ENCODE peak calls at places on chromosome 9, in four cellular contexts. One of them, this sample, is unnamed.

GRCh38 chr9:77879344-77880089 is 152.1 kb downstream of the GNAQ start:
- DNase-seq in GM12878: no peak
- DNase-seq in K562: no peak
- DNase-seq in HepG2: no peak
- DNase-seq in this sample: no peak

GRCh38 chr9:37969130-37969529 is 65.2 kb upstream of the SLC25A51 start:
- DNase-seq in GM12878: no peak
- DNase-seq in HepG2: peak
- DNase-seq in K562: no peak
- DNase-seq in this sample: no peak

GRCh38 chr9:110886832-110887231 is 151.4 kb downstream of the LPAR1 start:
- DNase-seq in K562: no peak
- DNase-seq in HepG2: no peak
- DNase-seq in GM12878: no peak
- DNase-seq in this sample: no peak

GRCh38 chr9:83940590-83941303 is 19.5 kb upstream of the KIF27 start:
- DNase-seq in GM12878: no peak
- DNase-seq in K562: no peak
- DNase-seq in HepG2: no peak
- DNase-seq in this sample: no peak

GRCh38 chr9:16062542-16063240 is 509.8 kb downstream of the CCDC171 start:
- DNase-seq in HepG2: no peak
- DNase-seq in K562: no peak
- DNase-seq in GM12878: no peak
- DNase-seq in this sample: no peak

GRCh38 chr9:36040271-36040925 is 3.7 kb downstream of the RECK start:
- DNase-seq in GM12878: no peak
- DNase-seq in HepG2: no peak
- DNase-seq in K562: no peak
- DNase-seq in this sample: no peak

GRCh38 chr9:127723450-127723849 is 7.6 kb downstream of the TTC16 start:
- DNase-seq in HepG2: no peak
- DNase-seq in GM12878: no peak
- DNase-seq in K562: no peak
- DNase-seq in this sample: no peak

GRCh38 chr9:127651697-127652610 is 39.9 kb downstream of the STXBP1 start:
- DNase-seq in K562: peak
- DNase-seq in GM12878: no peak
- DNase-seq in HepG2: no peak
- DNase-seq in this sample: no peak

GRCh38 chr9:12463641-12464040 is 229.5 kb upstream of the TYRP1 start:
- DNase-seq in GM12878: no peak
- DNase-seq in HepG2: no peak
- DNase-seq in K562: no peak
- DNase-seq in this sample: no peak

GRCh38 chr9:68793605-68794343 is 88.7 kb downstream of the PIP5K1B start:
- DNase-seq in GM12878: peak
- DNase-seq in HepG2: no peak
- DNase-seq in K562: no peak
- DNase-seq in this sample: no peak

GRCh38 chr9:129803679-129804065 is 688 bp downstream of the TOR1B start:
- DNase-seq in K562: peak
- DNase-seq in GM12878: no peak
- DNase-seq in HepG2: no peak
- DNase-seq in this sample: no peak

GRCh38 chr9:36897476-36897875 is 136.6 kb downstream of the PAX5 start:
- DNase-seq in GM12878: no peak
- DNase-seq in HepG2: no peak
- DNase-seq in K562: no peak
- DNase-seq in this sample: no peak

GRCh38 chr9:79567671-79568098 is 4.1 kb upstream of the TLE4 start:
- DNase-seq in HepG2: no peak
- DNase-seq in K562: no peak
- DNase-seq in GM12878: no peak
- DNase-seq in this sample: no peak

GRCh38 chr9:70080481-70081119 is 37.0 kb downstream of the MAMDC2 start:
- DNase-seq in GM12878: no peak
- DNase-seq in K562: no peak
- DNase-seq in HepG2: peak
- DNase-seq in this sample: no peak

DNA sequence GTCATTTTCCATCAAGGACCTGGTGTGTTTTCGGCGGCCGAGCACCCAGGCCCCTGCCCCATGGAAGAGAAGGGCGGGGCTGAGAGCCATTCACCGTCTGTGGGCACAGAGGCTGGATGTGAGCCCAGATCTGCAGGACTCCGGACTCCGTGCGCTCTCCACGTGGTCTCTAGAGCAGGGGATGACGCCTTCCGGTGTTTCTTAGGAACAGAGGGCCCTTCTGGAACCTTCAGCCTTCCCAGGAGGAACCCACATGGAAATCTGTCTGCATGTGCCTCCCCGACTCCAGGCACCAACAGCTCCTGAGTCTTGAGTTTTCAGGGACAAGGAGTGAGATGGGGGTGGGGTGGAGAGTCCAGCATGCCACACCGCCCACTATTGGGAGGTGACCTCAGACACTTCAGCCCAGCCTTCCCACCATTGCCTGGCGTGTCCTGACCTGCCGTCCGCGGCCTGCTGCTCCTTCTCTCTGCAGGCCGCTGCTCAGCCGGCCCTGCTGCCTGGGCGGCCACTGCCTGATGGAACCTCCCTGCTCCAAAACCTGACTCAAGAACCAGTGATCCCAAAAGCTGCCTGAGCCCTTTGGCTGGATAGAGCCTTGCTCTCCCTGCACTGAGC is 2.4 kb upstream of the RXRA start:
- DNase-seq in K562: peak
- DNase-seq in HepG2: peak
- DNase-seq in GM12878: no peak
- DNase-seq in this sample: no peak
- TF ChIP-seq ESRRA in K562: no peak
- TF ChIP-seq ESRRA in HepG2: no peak
- TF ChIP-seq ESRRA in GM12878: no peak
- TF ChIP-seq ESRRA in this sample: no peak

DNA sequence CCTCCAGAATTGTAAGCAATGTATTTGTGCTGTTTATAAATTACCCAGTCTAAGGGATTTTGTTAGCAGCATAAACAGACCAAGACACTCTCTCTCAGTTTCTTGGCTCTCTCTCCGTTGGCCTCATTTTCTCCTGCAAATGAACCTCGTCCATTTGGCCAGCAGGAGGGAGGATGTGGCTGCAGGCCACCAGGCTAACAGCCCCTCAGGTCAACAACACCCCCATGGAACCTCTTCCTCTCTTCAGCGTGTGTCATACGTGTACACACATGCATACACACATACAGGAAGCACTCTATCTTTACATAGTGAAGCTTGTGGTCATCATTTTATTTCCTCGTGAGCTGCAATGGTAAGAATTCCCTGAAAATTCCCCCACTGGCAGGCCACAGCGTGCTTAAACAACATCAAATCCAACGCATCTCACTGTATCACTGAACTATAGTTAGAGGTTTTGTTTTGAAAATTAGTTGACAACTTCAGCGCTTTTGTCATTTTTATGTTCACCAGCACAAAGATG is 62.8 kb upstream of the PPP1R26 start:
- DNase-seq in HepG2: no peak
- DNase-seq in GM12878: no peak
- DNase-seq in K562: no peak
- DNase-seq in this sample: no peak
- TF ChIP-seq CBFB in HepG2: no peak
- TF ChIP-seq CBFB in GM12878: no peak
- TF ChIP-seq CBFB in K562: no peak
- TF ChIP-seq CBFB in this sample: no peak

GRCh38 chr9:134626576-134627416 is 14.8 kb upstream of the COL5A1 start:
- DNase-seq in HepG2: no peak
- DNase-seq in K562: no peak
- DNase-seq in GM12878: no peak
- DNase-seq in this sample: peak
- TF ChIP-seq ESRRA in HepG2: no peak
- TF ChIP-seq ESRRA in K562: no peak
- TF ChIP-seq ESRRA in GM12878: no peak
- TF ChIP-seq ESRRA in this sample: no peak

GRCh38 chr9:29118555-29118954 is 1545.3 kb upstream of the C9orf72 start:
- DNase-seq in HepG2: no peak
- DNase-seq in K562: no peak
- DNase-seq in GM12878: no peak
- DNase-seq in this sample: no peak
- TF ChIP-seq CBFB in HepG2: no peak
- TF ChIP-seq CBFB in K562: no peak
- TF ChIP-seq CBFB in GM12878: no peak
- TF ChIP-seq CBFB in this sample: no peak

GRCh38 chr9:33138768-33139167 is 28.4 kb downstream of the B4GALT1 start:
- DNase-seq in K562: no peak
- DNase-seq in HepG2: no peak
- DNase-seq in GM12878: no peak
- DNase-seq in this sample: no peak

GRCh38 chr9:33142531-33142930 is 24.6 kb downstream of the B4GALT1 start:
- DNase-seq in K562: no peak
- DNase-seq in HepG2: no peak
- DNase-seq in GM12878: peak
- DNase-seq in this sample: no peak

GRCh38 chr9:33139421-33140228 is 27.5 kb downstream of the B4GALT1 start:
- DNase-seq in GM12878: no peak
- DNase-seq in K562: no peak
- DNase-seq in HepG2: peak
- DNase-seq in this sample: no peak

GRCh38 chr9:33143241-33143642 is 23.9 kb downstream of the B4GALT1 start:
- DNase-seq in K562: no peak
- DNase-seq in GM12878: no peak
- DNase-seq in HepG2: peak
- DNase-seq in this sample: no peak

GRCh38 chr9:33140406-33141360 is 26.5 kb downstream of the B4GALT1 start:
- DNase-seq in K562: no peak
- DNase-seq in HepG2: no peak
- DNase-seq in GM12878: no peak
- DNase-seq in this sample: no peak
- TF ChIP-seq ESRRA in K562: no peak
- TF ChIP-seq ESRRA in HepG2: no peak
- TF ChIP-seq ESRRA in GM12878: no peak
- TF ChIP-seq ESRRA in this sample: no peak

DNA sequence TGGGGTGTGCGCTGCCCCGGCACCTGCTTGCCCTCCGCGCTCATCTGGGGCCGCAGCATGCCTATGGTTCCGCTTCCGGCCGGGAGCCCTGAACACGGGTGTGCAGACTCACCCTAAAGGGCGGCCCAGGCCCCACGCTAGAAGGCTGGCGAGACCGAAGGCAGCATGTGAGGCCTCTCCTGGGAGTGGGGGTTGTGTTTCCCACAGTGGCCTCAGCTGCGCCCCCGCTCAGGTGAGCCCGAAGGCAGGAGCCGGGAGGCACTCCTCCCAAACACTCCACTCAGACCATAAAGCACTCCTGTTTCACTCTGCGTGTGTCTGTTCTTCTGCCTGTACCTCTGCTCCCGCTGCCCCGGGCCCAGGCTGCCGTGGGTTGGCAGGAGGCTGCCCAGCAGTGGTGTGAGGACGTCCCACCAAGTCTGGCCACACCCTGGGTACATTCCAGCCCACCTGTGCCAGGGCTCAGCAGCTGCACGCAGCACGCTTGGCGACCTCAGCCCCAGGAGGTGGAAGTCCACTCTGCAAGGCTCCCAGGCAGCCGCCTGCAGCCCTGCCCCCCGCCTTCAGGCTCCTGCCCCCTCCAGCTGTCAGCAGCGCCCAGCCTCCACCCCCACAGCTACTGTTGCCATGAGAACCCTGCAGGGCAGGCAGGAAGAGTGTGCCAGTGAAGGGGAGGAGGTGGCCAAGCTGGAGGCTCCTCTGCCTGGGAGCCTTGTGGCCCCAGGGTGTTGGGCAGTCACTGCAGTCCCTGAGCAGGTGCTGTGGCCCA is 1.2 kb upstream of the AJM1 start:
- DNase-seq in HepG2: peak
- DNase-seq in GM12878: no peak
- DNase-seq in K562: no peak
- DNase-seq in this sample: no peak
- TF ChIP-seq CBFB in HepG2: no peak
- TF ChIP-seq CBFB in GM12878: no peak
- TF ChIP-seq CBFB in K562: no peak
- TF ChIP-seq CBFB in this sample: no peak

GRCh38 chr9:89533396-89534187 is 35.7 kb upstream of the SEMA4D start:
- DNase-seq in GM12878: no peak
- DNase-seq in HepG2: no peak
- DNase-seq in K562: no peak
- DNase-seq in this sample: no peak
- TF ChIP-seq ESRRA in GM12878: no peak
- TF ChIP-seq ESRRA in HepG2: no peak
- TF ChIP-seq ESRRA in K562: no peak
- TF ChIP-seq ESRRA in this sample: no peak

GRCh38 chr9:89007568-89007967 is 16.3 kb downstream of the S1PR3 start:
- DNase-seq in K562: no peak
- DNase-seq in GM12878: no peak
- DNase-seq in HepG2: no peak
- DNase-seq in this sample: no peak

GRCh38 chr9:89008346-89009048 is 17.2 kb downstream of the S1PR3 start:
- DNase-seq in HepG2: no peak
- DNase-seq in K562: no peak
- DNase-seq in GM12878: no peak
- DNase-seq in this sample: no peak

GRCh38 chr9:89010526-89011089 is 19.3 kb downstream of the S1PR3 start:
- DNase-seq in HepG2: no peak
- DNase-seq in GM12878: no peak
- DNase-seq in K562: no peak
- DNase-seq in this sample: no peak

GRCh38 chr9:89010056-89010455 is 18.8 kb downstream of the S1PR3 start:
- DNase-seq in GM12878: no peak
- DNase-seq in HepG2: no peak
- DNase-seq in K562: no peak
- DNase-seq in this sample: no peak

GRCh38 chr9:89009049-89009840 is 18.0 kb downstream of the S1PR3 start:
- DNase-seq in HepG2: no peak
- DNase-seq in GM12878: no peak
- DNase-seq in K562: no peak
- DNase-seq in this sample: no peak
- TF ChIP-seq CBFB in HepG2: no peak
- TF ChIP-seq CBFB in GM12878: no peak
- TF ChIP-seq CBFB in K562: no peak
- TF ChIP-seq CBFB in this sample: no peak